ENCODE peak calls at places on chromosomes 1 and 21, in eight cellular contexts. N is A549, Z is K562, F is transverse colon, G is tibial nerve, W is stomach, A is H1, R is suprapubic skin. H is an unnamed sample.

GRCh38 chr1:29504709-29505410 is 268.5 kb downstream of the PTPRU start:
- DNase-seq in N (no peak), Z (no peak), F (no peak), G (no peak), W (peak; percentile 17), A (no peak), R (peak; percentile 55), H (no peak)

GRCh38 chr1:5751171-5751556 is 241.1 kb downstream of the NPHP4 start:
- DNase-seq in N (no peak), Z (no peak), F (no peak), G (no peak), W (no peak), A (peak; percentile 39), R (no peak), H (no peak)

GRCh38 chr1:44031900-44032817 is 897 bp upstream of the SLC6A9 start:
- DNase-seq in N (no peak), Z (no peak), F (peak; percentile 58), G (no peak), W (peak; percentile 55), A (no peak), R (no peak), H (no peak)

GRCh38 chr1:176051402-176051801 is 155.7 kb downstream of the COP1 start:
- DNase-seq in N (no peak), Z (no peak), F (no peak), G (no peak), W (no peak), A (no peak), R (no peak), H (no peak)

GRCh38 chr1:158121604-158122254 is 59.0 kb upstream of the CD1D start:
- DNase-seq in N (peak; percentile 58), Z (peak; percentile 41), F (peak; percentile 25), G (no peak), W (no peak), A (peak; percentile 75), R (no peak), H (no peak)

GRCh38 chr1:159932296-159933285 is 7.3 kb upstream of the TAGLN2 start:
- DNase-seq in N (no peak), Z (no peak), F (no peak), G (no peak), W (no peak), A (no peak), R (no peak), H (no peak)

GRCh38 chr1:14842361-14842760 is 243.9 kb downstream of the KAZN start:
- DNase-seq in N (no peak), Z (no peak), F (no peak), G (no peak), W (no peak), A (no peak), R (no peak), H (no peak)

GRCh38 chr1:36203554-36204346 is 20.5 kb upstream of the THRAP3 start:
- DNase-seq in N (no peak), Z (peak; percentile 13), F (peak; percentile 21), G (peak; percentile 23), W (peak; percentile 65), A (peak; percentile 54), R (no peak), H (no peak)

GRCh38 chr1:13901041-13901440 is 201.1 kb downstream of the PRDM2 start:
- DNase-seq in N (no peak), Z (no peak), F (no peak), G (peak; percentile 63), W (no peak), A (no peak), R (no peak), H (no peak)

GRCh38 chr1:247906504-247907047 is 11.2 kb downstream of the OR2W3 start:
- DNase-seq in N (no peak), Z (no peak), F (peak; percentile 25), G (no peak), W (no peak), A (no peak), R (no peak), H (no peak)

GRCh38 chr1:101185421-101185820 is 51.4 kb upstream of the S1PR1 start:
- DNase-seq in N (no peak), Z (no peak), F (no peak), G (no peak), W (no peak), A (no peak), R (no peak), H (no peak)

GRCh38 chr1:20052386-20052785 is 17.6 kb upstream of the PLA2G5 start:
- DNase-seq in N (no peak), Z (no peak), F (no peak), G (no peak), W (no peak), A (no peak), R (no peak), H (no peak)

GRCh38 chr1:207822602-207823451 is 71.0 kb downstream of the CD46 start:
- DNase-seq in N (peak; percentile 97), Z (peak; percentile 90), F (peak; percentile 92), G (peak; percentile 97), W (peak; percentile 92), A (no peak), R (peak; percentile 93), H (peak; percentile 98)

GRCh38 chr1:20371411-20371810 is 80.7 kb downstream of the VWA5B1 start:
- DNase-seq in N (no peak), Z (no peak), F (no peak), G (no peak), W (no peak), A (peak; percentile 67), R (no peak), H (no peak)

GRCh38 chr1:119655160-119655559 is 7.1 kb upstream of the ZNF697 start:
- DNase-seq in N (no peak), Z (no peak), F (no peak), G (no peak), W (no peak), A (no peak), R (no peak), H (no peak)

GRCh38 chr1:23278717-23279116 is 61.4 kb upstream of the HTR1D start:
- DNase-seq in N (no peak), Z (no peak), F (no peak), G (no peak), W (no peak), A (no peak), R (no peak), H (no peak)

GRCh38 chr1:182196897-182197546 is 135.5 kb upstream of the ZNF648 start:
- DNase-seq in N (no peak), Z (no peak), F (no peak), G (peak; percentile 75), W (no peak), A (no peak), R (no peak), H (no peak)

GRCh38 chr1:10672376-10673050 is 123.9 kb downstream of the CASZ1 start:
- DNase-seq in N (no peak), Z (no peak), F (no peak), G (no peak), W (no peak), A (no peak), R (no peak), H (no peak)

GRCh38 chr1:40820251-40820797 is 36.7 kb downstream of the KCNQ4 start:
- DNase-seq in N (no peak), Z (peak; percentile 78), F (no peak), G (no peak), W (no peak), A (peak; percentile 69), R (no peak), H (no peak)
- TF ChIP-seq CTCF in N (no peak), Z (peak; percentile 63), F (no peak), G (no peak), W (no peak), A (peak; percentile 57), R (no peak), H (no peak)

GRCh38 chr1:58764294-58764978 is 19.4 kb downstream of the JUN start:
- DNase-seq in N (no peak), Z (no peak), F (no peak), G (no peak), W (no peak), A (no peak), R (no peak), H (no peak)
- TF ChIP-seq POLR2A in N (no peak), Z (no peak), F (no peak), G (no peak), W (no peak), A (no peak), R (no peak), H (no peak)

DNA sequence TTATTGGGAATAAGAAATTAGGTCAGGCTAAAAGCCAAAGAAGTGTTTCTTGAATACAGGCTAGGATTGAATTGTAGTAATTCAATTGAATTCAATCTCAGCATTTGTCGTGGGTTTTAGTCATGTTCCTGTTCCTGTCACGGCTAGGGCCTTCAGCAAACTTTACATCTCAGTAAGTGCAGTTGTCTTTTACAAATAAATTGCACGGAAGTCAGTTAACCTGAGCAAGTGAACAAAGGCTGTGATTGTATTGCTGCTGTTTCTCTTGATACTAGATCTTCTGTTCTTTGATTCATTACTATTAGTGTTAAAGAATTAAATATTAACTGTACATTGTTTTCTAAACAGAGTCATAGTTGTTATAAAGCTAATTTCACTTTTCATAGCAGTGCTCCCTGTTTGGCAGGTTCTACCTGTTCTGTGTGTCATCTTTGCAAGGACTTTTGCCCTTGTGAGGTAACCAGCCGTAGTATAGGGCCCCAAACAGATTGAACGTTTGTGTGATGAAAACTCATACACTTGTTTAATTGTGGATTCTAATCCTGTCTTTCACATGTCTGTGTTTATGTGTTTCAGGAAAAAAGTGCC is 164.4 kb downstream of the EDEM3 start:
- DNase-seq in N (no peak), Z (no peak), F (peak; percentile 81), G (no peak), W (peak; percentile 73), A (no peak), R (no peak), H (no peak)
- TF ChIP-seq EP300 in N (no peak), Z (no peak), F (peak; percentile 74), G (no peak), W (no peak), A (no peak), R (no peak), H (no peak)

DNA sequence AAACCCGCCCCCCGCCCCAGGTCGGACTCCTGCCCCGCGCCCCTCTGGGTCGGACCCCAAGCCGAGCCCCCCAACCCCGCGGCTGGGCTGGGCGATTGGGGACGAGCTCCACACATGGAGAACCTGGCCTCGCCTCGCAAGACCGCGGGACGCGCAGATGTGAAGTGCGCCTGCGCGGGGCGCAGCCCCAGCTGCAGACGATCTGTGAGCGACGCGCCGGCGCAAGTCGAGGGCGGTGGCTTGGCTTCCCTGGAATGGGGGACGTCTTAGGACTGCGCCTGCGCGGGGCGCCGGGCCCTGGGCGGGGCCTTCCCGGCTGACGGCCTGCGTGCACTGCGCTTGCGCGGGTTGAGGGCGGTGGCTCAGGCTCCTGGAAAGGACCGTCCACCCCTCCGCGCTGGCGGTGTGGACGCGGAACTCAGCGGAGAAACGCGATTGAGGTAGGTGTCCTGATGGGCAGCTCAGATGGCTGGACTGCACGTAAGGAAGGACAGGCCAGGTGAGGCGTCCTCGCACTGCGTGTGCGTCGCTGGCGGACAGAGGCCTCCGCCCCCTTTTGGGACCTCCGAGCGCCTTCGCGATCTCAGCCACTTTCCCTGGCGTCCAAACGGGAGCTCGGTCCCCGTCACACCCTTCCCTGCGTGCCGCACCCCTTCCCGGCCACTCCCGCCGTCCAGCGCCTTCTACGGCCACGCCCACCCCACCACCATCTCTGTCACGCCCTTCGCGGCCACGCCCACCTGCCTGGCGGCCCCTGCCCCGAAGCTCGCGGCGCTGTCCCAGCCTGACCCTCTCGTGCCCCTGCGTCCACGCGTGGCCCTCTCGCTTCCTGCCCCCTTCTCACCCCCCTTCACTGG is at the start of gene PRMT2:
- DNase-seq in N (peak; percentile 93), Z (peak; percentile 100), F (peak; percentile 98), G (peak; percentile 83), W (peak; percentile 98), A (peak; percentile 99), R (peak; percentile 98), H (peak; percentile 97)
- TF ChIP-seq CTCF in N (no peak), Z (no peak), F (no peak), G (peak; percentile 47), W (no peak), A (no peak), R (no peak), H (no peak)

GRCh38 chr1:15942661-15943514 is 33.0 kb downstream of the ZBTB17 start:
- DNase-seq in N (no peak), Z (no peak), F (no peak), G (no peak), W (peak; percentile 18), A (no peak), R (no peak), H (no peak)
- TF ChIP-seq POLR2A in N (no peak), Z (no peak), F (no peak), G (no peak), W (no peak), A (no peak), R (no peak), H (no peak)

H was measured in esophagus muscularis mucosa.